ENCODE peak calls at places on chromosomes 1 and 21, in six cellular contexts. H, W, K, V, N and O are unnamed samples.

GRCh38 chr1:43711524-43712386 is 4.4 kb downstream of the ST3GAL3 start:
- DNase-seq in H (no peak), W (no peak), K (no peak), V (no peak), N (no peak), O (no peak)

GRCh38 chr1:48069662-48070432 is 72.7 kb upstream of the TRABD2B start:
- DNase-seq in H (no peak), W (no peak), K (no peak), V (no peak), N (peak; percentile 15), O (no peak)

GRCh38 chr1:94591791-94592565 is 50.4 kb upstream of the F3 start:
- DNase-seq in H (peak; percentile 32), W (no peak), K (no peak), V (no peak), N (no peak), O (no peak)

GRCh38 chr1:201562257-201562656 is 23.3 kb downstream of the NAV1 start:
- DNase-seq in H (no peak), W (no peak), K (no peak), V (peak; percentile 78), N (no peak), O (no peak)

GRCh38 chr1:222104661-222105392 is 362.9 kb upstream of the DUSP10 start:
- DNase-seq in H (no peak), W (no peak), K (no peak), V (no peak), N (no peak), O (no peak)

GRCh38 chr1:18573170-18573569 is 57.5 kb upstream of the PAX7 start:
- DNase-seq in H (no peak), W (no peak), K (no peak), V (no peak), N (no peak), O (no peak)

GRCh38 chr1:172824199-172824598 is 165.3 kb downstream of the FASLG start:
- DNase-seq in H (no peak), W (no peak), K (no peak), V (no peak), N (no peak), O (no peak)

GRCh38 chr1:89615676-89616598 is 17.0 kb upstream of the LRRC8C start:
- DNase-seq in H (no peak), W (peak; percentile 39), K (peak; percentile 31), V (no peak), N (peak; percentile 30), O (no peak)

GRCh38 chr1:98468111-98468717 is 193.3 kb upstream of the SNX7 start:
- DNase-seq in H (no peak), W (no peak), K (peak; percentile 10), V (no peak), N (no peak), O (no peak)

GRCh38 chr1:36157115-36157903 is 1.3 kb downstream of the MAP7D1 start:
- DNase-seq in H (no peak), W (no peak), K (no peak), V (no peak), N (no peak), O (no peak)

GRCh38 chr21:38938343-38938742 is 132.6 kb downstream of the ETS2 start:
- DNase-seq in H (no peak), W (no peak), K (no peak), V (no peak), N (no peak), O (no peak)

GRCh38 chr1:205578780-205579571 is 52.8 kb downstream of the ELK4 start:
- DNase-seq in H (no peak), W (no peak), K (no peak), V (peak; percentile 49), N (peak; percentile 3), O (no peak)

GRCh38 chr1:2828586-2829250 is 27.2 kb upstream of the TTC34 start:
- DNase-seq in H (no peak), W (no peak), K (no peak), V (no peak), N (no peak), O (no peak)

GRCh38 chr1:100834779-100835645 is 59.6 kb downstream of the EXTL2 start:
- DNase-seq in H (no peak), W (no peak), K (peak; percentile 25), V (no peak), N (no peak), O (no peak)

GRCh38 chr1:171081220-171081993 is 9.3 kb upstream of the FMO3 start:
- DNase-seq in H (no peak), W (no peak), K (no peak), V (no peak), N (no peak), O (no peak)

GRCh38 chr1:215600258-215600792 is 33.2 kb downstream of the KCTD3 start:
- DNase-seq in H (no peak), W (no peak), K (no peak), V (no peak), N (no peak), O (no peak)

GRCh38 chr1:202007703-202008489 is 2.5 kb upstream of the ELF3 start:
- DNase-seq in H (peak; percentile 82), W (peak; percentile 92), K (no peak), V (no peak), N (peak; percentile 90), O (no peak)

GRCh38 chr1:202501281-202501680 is 152.8 kb downstream of the PPP1R12B start:
- DNase-seq in H (no peak), W (no peak), K (peak; percentile 31), V (no peak), N (no peak), O (no peak)

GRCh38 chr1:160097196-160097910 is 1.1 kb downstream of the IGSF8 start:
- DNase-seq in H (no peak), W (no peak), K (no peak), V (no peak), N (no peak), O (no peak)

GRCh38 chr21:35485364-35485763 is 436.3 kb upstream of the RUNX1 start:
- DNase-seq in H (no peak), W (no peak), K (no peak), V (no peak), N (no peak), O (no peak)

GRCh38 chr1:206911064-206911663 is 10.6 kb downstream of the FCMR start:
- DNase-seq in H (no peak), W (no peak), K (peak; percentile 16), V (no peak), N (no peak), O (no peak)

GRCh38 chr21:37702241-37702640 is 214.0 kb downstream of the KCNJ6 start:
- DNase-seq in H (no peak), W (no peak), K (no peak), V (no peak), N (no peak), O (no peak)

GRCh38 chr1:193462629-193463320 is 276.4 kb upstream of the B3GALT2 start:
- DNase-seq in H (no peak), W (no peak), K (no peak), V (no peak), N (no peak), O (no peak)

GRCh38 chr1:193458628-193459027 is 272.2 kb upstream of the B3GALT2 start:
- DNase-seq in H (no peak), W (no peak), K (no peak), V (no peak), N (no peak), O (no peak)

GRCh38 chr1:193457676-193458075 is 271.3 kb upstream of the B3GALT2 start:
- DNase-seq in H (no peak), W (no peak), K (no peak), V (no peak), N (no peak), O (no peak)

DNA sequence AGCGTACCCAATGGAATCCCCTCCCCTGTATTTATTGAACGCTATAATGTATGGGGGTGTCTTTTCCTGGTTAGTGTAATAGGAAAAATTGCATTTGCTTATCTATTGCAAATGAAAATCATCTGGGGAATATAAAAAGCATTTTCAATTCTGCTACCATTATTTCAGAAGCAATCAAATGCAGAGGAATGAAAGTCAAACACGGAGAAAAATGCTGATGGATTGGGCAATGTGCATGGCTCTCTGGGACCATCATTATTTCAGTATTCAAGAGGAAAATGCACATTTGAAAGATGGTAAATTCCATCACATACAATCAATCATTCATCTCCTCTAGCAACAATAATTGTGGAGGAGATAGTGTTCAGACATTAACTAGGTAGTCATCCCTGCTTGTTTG is 277.1 kb upstream of the B3GALT2 start:
- DNase-seq in H (no peak), W (no peak), K (no peak), V (no peak), N (no peak), O (no peak)
- TF ChIP-seq POLR2AphosphoS5 in H (no peak), W (no peak), K (no peak), V (no peak), N (no peak), O (no peak)

GRCh38 chr1:1577367-1578011 is 2.8 kb upstream of the SSU72 start:
- DNase-seq in H (no peak), W (no peak), K (peak; percentile 20), V (no peak), N (peak; percentile 25), O (no peak)
- TF ChIP-seq POLR2AphosphoS5 in H (no peak), W (no peak), K (no peak), V (no peak), N (no peak), O (no peak)

DNA sequence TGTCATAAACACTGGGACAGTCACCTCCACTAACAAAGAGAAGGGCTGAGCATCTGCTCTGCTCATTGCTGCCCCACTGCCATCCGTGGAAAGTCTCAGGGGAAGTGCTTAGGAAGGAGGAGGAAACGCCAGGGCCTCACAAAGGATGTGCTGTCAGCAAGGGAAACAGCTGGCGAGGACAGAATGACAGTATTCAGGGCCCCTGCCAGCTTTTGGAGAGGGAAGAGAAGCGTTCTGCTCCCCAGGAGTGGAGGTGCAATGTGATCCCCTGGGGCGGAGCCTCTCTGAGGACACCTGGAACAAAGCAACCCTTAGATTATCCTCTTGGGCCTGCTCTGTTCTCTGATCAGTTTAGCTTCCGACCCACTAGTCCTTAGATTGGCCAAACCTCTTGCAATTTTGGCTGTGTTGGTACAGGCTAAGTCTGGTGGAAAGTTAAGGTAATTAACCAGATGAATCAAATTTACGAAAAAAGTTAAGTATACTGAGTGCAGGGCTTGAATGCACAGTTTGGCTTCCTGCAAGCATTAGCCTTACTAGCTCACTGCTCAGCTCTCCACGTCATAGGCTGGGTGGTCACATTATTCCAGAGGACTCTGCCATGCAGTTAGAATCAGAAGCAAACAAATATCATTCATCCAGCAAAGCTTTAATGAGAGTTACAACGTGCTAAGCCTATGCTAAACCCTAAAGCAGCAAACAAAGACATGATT is 170.2 kb upstream of the NFIA start:
- DNase-seq in H (peak; percentile 60), W (no peak), K (no peak), V (no peak), N (no peak), O (no peak)
- TF ChIP-seq POLR2AphosphoS5 in H (no peak), W (no peak), K (no peak), V (no peak), N (no peak), O (no peak)

GRCh38 chr1:54314691-54315455 is 91.3 kb downstream of the SSBP3 start:
- DNase-seq in H (no peak), W (peak; percentile 65), K (no peak), V (no peak), N (peak; percentile 61), O (no peak)

GRCh38 chr1:54310439-54311328 is 95.5 kb downstream of the SSBP3 start:
- DNase-seq in H (peak; percentile 86), W (peak; percentile 64), K (peak; percentile 39), V (no peak), N (peak; percentile 49), O (no peak)

GRCh38 chr1:54309631-54310366 is 96.4 kb downstream of the SSBP3 start:
- DNase-seq in H (no peak), W (no peak), K (no peak), V (no peak), N (no peak), O (no peak)

GRCh38 chr1:54311506-54311905 is 94.7 kb downstream of the SSBP3 start:
- DNase-seq in H (no peak), W (no peak), K (no peak), V (no peak), N (no peak), O (no peak)

GRCh38 chr1:54312874-54313316 is 93.3 kb downstream of the SSBP3 start:
- DNase-seq in H (no peak), W (no peak), K (peak; percentile 33), V (peak; percentile 91), N (peak; percentile 47), O (no peak)
- TF ChIP-seq POLR2AphosphoS5 in H (no peak), W (no peak), K (no peak), V (peak; percentile 28), N (no peak), O (no peak)